ENCODE peak calls at places on chromosomes 11 and 22, in five cellular contexts. One of them, this sample, is unnamed.

GRCh38 chr11:111388842-111389241 is 9.8 kb upstream of the POU2AF1 start:
- DNase-seq in uterus: no peak
- DNase-seq in fibroblast of lung: no peak
- DNase-seq in Peyer's patch: no peak
- DNase-seq in IMR-90: no peak
- DNase-seq in this sample: no peak

GRCh38 chr11:76443254-76443935 is 1.4 kb upstream of the EMSY start:
- DNase-seq in uterus: no peak
- DNase-seq in fibroblast of lung: peak; percentile 2
- DNase-seq in Peyer's patch: no peak
- DNase-seq in IMR-90: no peak
- DNase-seq in this sample: no peak

GRCh38 chr11:125346565-125347260 is 149.4 kb downstream of the FEZ1 start:
- DNase-seq in uterus: no peak
- DNase-seq in fibroblast of lung: no peak
- DNase-seq in Peyer's patch: no peak
- DNase-seq in IMR-90: no peak
- DNase-seq in this sample: no peak

GRCh38 chr11:72662036-72662435 is 12.2 kb downstream of the PDE2A start:
- DNase-seq in uterus: no peak
- DNase-seq in fibroblast of lung: no peak
- DNase-seq in Peyer's patch: no peak
- DNase-seq in IMR-90: no peak
- DNase-seq in this sample: no peak

GRCh38 chr11:130651266-130651855 is 202.9 kb downstream of the ADAMTS15 start:
- DNase-seq in uterus: no peak
- DNase-seq in fibroblast of lung: no peak
- DNase-seq in Peyer's patch: no peak
- DNase-seq in IMR-90: no peak
- DNase-seq in this sample: no peak

GRCh38 chr22:46149998-46150549 is at the start of gene PPARA:
- DNase-seq in uterus: peak; percentile 90
- DNase-seq in fibroblast of lung: peak; percentile 70
- DNase-seq in Peyer's patch: peak; percentile 89
- DNase-seq in IMR-90: peak; percentile 60
- DNase-seq in this sample: peak; percentile 91

GRCh38 chr11:9112075-9112474 is 20.7 kb upstream of the SCUBE2 start:
- DNase-seq in uterus: no peak
- DNase-seq in fibroblast of lung: no peak
- DNase-seq in Peyer's patch: no peak
- DNase-seq in IMR-90: no peak
- DNase-seq in this sample: no peak

GRCh38 chr22:45502215-45503070 is at the start of gene FBLN1:
- DNase-seq in uterus: peak; percentile 84
- DNase-seq in fibroblast of lung: peak; percentile 69
- DNase-seq in Peyer's patch: no peak
- DNase-seq in IMR-90: no peak
- DNase-seq in this sample: peak; percentile 89

GRCh38 chr11:82234256-82234655 is 499.4 kb downstream of the FAM181B start:
- DNase-seq in uterus: no peak
- DNase-seq in fibroblast of lung: no peak
- DNase-seq in Peyer's patch: no peak
- DNase-seq in IMR-90: no peak
- DNase-seq in this sample: no peak

GRCh38 chr22:30890689-30891442 is 77.7 kb downstream of the MORC2 start:
- DNase-seq in uterus: peak; percentile 26
- DNase-seq in fibroblast of lung: peak; percentile 23
- DNase-seq in Peyer's patch: peak; percentile 18
- DNase-seq in IMR-90: peak; percentile 10
- DNase-seq in this sample: peak; percentile 64

GRCh38 chr11:8312966-8313365 is 49.3 kb upstream of the LMO1 start:
- DNase-seq in uterus: no peak
- DNase-seq in fibroblast of lung: no peak
- DNase-seq in Peyer's patch: no peak
- DNase-seq in IMR-90: no peak
- DNase-seq in this sample: no peak

GRCh38 chr11:63961608-63962412 is 12.6 kb upstream of the COX8A start:
- DNase-seq in uterus: no peak
- DNase-seq in fibroblast of lung: peak; percentile 78
- DNase-seq in Peyer's patch: no peak
- DNase-seq in IMR-90: peak; percentile 31
- DNase-seq in this sample: peak; percentile 65

GRCh38 chr11:105609341-105609781 is 512 bp upstream of the GRIA4 start:
- DNase-seq in uterus: no peak
- DNase-seq in fibroblast of lung: peak; percentile 13
- DNase-seq in Peyer's patch: no peak
- DNase-seq in IMR-90: peak; percentile 17
- DNase-seq in this sample: peak; percentile 47

GRCh38 chr11:78364128-78364751 is 53.4 kb downstream of the GAB2 start:
- DNase-seq in uterus: no peak
- DNase-seq in fibroblast of lung: no peak
- DNase-seq in Peyer's patch: no peak
- DNase-seq in IMR-90: no peak
- DNase-seq in this sample: no peak

GRCh38 chr11:10800292-10800691 is 8.4 kb downstream of the EIF4G2 start:
- DNase-seq in uterus: no peak
- DNase-seq in fibroblast of lung: no peak
- DNase-seq in Peyer's patch: no peak
- DNase-seq in IMR-90: no peak
- DNase-seq in this sample: no peak

GRCh38 chr11:1405186-1406020 is 15.7 kb downstream of the BRSK2 start:
- DNase-seq in uterus: no peak
- DNase-seq in fibroblast of lung: no peak
- DNase-seq in Peyer's patch: no peak
- DNase-seq in IMR-90: no peak
- DNase-seq in this sample: no peak

GRCh38 chr11:114219559-114220349 is 76.4 kb upstream of the NNMT start:
- DNase-seq in uterus: no peak
- DNase-seq in fibroblast of lung: peak; percentile 95
- DNase-seq in Peyer's patch: no peak
- DNase-seq in IMR-90: peak; percentile 11
- DNase-seq in this sample: no peak

GRCh38 chr22:30392661-30393321 is 4.0 kb upstream of the SEC14L2 start:
- DNase-seq in uterus: no peak
- DNase-seq in fibroblast of lung: no peak
- DNase-seq in Peyer's patch: no peak
- DNase-seq in IMR-90: no peak
- DNase-seq in this sample: no peak

GRCh38 chr22:19785461-19786263 is 25.1 kb downstream of the TBX1 start:
- DNase-seq in uterus: no peak
- DNase-seq in fibroblast of lung: no peak
- DNase-seq in Peyer's patch: no peak
- DNase-seq in IMR-90: no peak
- DNase-seq in this sample: no peak

GRCh38 chr11:94519478-94520084 is 7.3 kb downstream of the C11orf97 start:
- DNase-seq in uterus: no peak
- DNase-seq in fibroblast of lung: peak; percentile 60
- DNase-seq in Peyer's patch: no peak
- DNase-seq in IMR-90: peak; percentile 49
- DNase-seq in this sample: peak; percentile 51

GRCh38 chr11:133597236-133597635 is 64.9 kb upstream of the OPCML start:
- DNase-seq in uterus: no peak
- DNase-seq in fibroblast of lung: no peak
- DNase-seq in Peyer's patch: no peak
- DNase-seq in IMR-90: no peak
- DNase-seq in this sample: no peak

GRCh38 chr11:111462329-111462728 is 49.9 kb downstream of the BTG4 start:
- DNase-seq in uterus: no peak
- DNase-seq in fibroblast of lung: no peak
- DNase-seq in Peyer's patch: no peak
- DNase-seq in IMR-90: no peak
- DNase-seq in this sample: no peak

GRCh38 chr11:134566311-134566710 is 154.3 kb upstream of the B3GAT1 start:
- DNase-seq in uterus: no peak
- DNase-seq in fibroblast of lung: no peak
- DNase-seq in Peyer's patch: no peak
- DNase-seq in IMR-90: no peak
- DNase-seq in this sample: no peak

GRCh38 chr11:107655607-107656006 is 56.2 kb downstream of the SLN start:
- DNase-seq in uterus: no peak
- DNase-seq in fibroblast of lung: no peak
- DNase-seq in Peyer's patch: no peak
- DNase-seq in IMR-90: no peak
- DNase-seq in this sample: no peak

GRCh38 chr11:95512682-95513081 is 276.9 kb downstream of the FAM76B start:
- DNase-seq in uterus: peak; percentile 73
- DNase-seq in fibroblast of lung: peak; percentile 96
- DNase-seq in Peyer's patch: no peak
- DNase-seq in IMR-90: peak; percentile 88
- DNase-seq in this sample: peak; percentile 70

GRCh38 chr22:29320546-29320945 is 5.0 kb upstream of the RASL10A start:
- DNase-seq in uterus: no peak
- DNase-seq in fibroblast of lung: no peak
- DNase-seq in Peyer's patch: no peak
- DNase-seq in IMR-90: no peak
- DNase-seq in this sample: no peak
- TF ChIP-seq CTCF in uterus: no peak
- TF ChIP-seq CTCF in fibroblast of lung: peak; percentile 18
- TF ChIP-seq CTCF in Peyer's patch: no peak
- TF ChIP-seq CTCF in IMR-90: peak; percentile 22
- TF ChIP-seq CTCF in this sample: no peak

DNA sequence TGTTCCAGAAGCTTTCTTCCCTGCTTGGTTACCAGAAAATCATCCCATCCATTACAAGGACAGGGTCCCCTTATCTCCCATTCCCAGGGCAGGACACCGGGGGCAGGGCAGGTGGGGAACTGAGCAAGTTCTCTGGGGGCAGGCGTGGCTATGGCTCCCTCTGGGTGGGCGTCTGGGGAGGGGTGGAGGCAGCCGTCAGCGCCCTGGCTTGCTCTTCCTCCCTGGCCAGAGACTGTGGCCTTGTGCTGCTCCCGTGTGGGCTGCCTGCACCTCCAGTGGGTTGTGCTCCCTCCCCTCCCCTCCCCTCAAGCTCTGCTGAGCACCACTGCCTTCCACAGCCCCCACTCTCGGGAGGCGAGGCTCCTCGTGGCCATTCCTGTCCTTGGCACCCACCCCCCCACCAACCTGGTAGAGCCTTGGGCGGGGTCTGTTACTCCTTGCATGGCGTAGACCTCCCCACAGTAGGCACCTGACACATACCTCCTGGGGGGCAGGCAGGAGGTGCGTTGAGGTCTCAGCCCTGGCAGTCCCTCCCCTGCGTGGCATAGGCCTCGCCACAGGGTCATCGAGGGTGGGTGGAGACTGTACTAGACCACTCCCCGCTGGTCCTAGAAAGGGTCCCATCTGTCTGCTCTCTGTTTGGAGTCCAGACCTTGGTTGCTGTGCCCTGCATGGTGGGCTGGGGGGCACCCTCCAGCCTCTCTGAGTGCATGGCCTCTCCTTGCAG is 24.2 kb upstream of the PPP6R3 start:
- DNase-seq in uterus: no peak
- DNase-seq in fibroblast of lung: no peak
- DNase-seq in Peyer's patch: no peak
- DNase-seq in IMR-90: no peak
- DNase-seq in this sample: no peak
- H3K36me3 ChIP-seq in uterus: no peaks in the 10 kb centered on the region
- H3K36me3 ChIP-seq in fibroblast of lung: no peaks in the 10 kb centered on the region
- H3K36me3 ChIP-seq in Peyer's patch: no peaks in the 10 kb centered on the region
- H3K36me3 ChIP-seq in IMR-90: peaks cover 43% of the 10 kb centered on the region
- H3K36me3 ChIP-seq in this sample: peaks cover 13% of the 10 kb centered on the region

GRCh38 chr11:6321961-6322362 is 1.7 kb upstream of the CAVIN3 start:
- DNase-seq in uterus: no peak
- DNase-seq in fibroblast of lung: peak; percentile 61
- DNase-seq in Peyer's patch: no peak
- DNase-seq in IMR-90: peak; percentile 82
- DNase-seq in this sample: no peak
- H3K4me1 ChIP-seq in uterus: no peaks in the 10 kb centered on the region
- H3K4me1 ChIP-seq in fibroblast of lung: peaks cover 18% of the 10 kb centered on the region
- H3K4me1 ChIP-seq in Peyer's patch: peaks cover 7% of the 10 kb centered on the region
- H3K4me1 ChIP-seq in IMR-90: peaks cover 15% of the 10 kb centered on the region
- H3K4me1 ChIP-seq in this sample: peaks cover 9% of the 10 kb centered on the region

GRCh38 chr11:11895672-11896071 is 53.9 kb downstream of the USP47 start:
- DNase-seq in uterus: no peak
- DNase-seq in fibroblast of lung: peak; percentile 42
- DNase-seq in Peyer's patch: no peak
- DNase-seq in IMR-90: peak; percentile 10
- DNase-seq in this sample: no peak
- TF ChIP-seq CTCF in uterus: no peak
- TF ChIP-seq CTCF in fibroblast of lung: peak; percentile 30
- TF ChIP-seq CTCF in Peyer's patch: no peak
- TF ChIP-seq CTCF in IMR-90: peak; percentile 26
- TF ChIP-seq CTCF in this sample: peak; percentile 23

DNA sequence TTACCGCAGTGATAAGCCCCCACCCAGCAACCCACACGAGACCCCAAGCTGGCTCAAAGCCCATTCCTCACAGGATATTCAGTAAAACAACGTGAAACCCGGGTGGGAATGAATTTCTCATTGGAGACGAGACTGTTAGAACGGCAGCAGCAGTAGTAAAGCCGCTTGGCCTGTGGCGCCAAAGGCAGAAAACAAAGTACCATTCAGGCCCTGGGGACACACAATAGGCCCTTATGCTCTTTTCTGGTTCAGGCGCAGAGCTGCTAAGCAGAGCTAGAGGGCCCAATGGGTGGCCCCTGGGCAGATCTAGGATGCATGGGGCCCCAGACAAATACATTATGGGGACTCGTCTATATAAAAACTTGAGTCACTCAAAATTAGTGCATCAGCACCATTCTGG is 45.2 kb downstream of the PC start:
- DNase-seq in uterus: no peak
- DNase-seq in fibroblast of lung: no peak
- DNase-seq in Peyer's patch: no peak
- DNase-seq in IMR-90: no peak
- DNase-seq in this sample: no peak
- H3K36me3 ChIP-seq in uterus: no peaks in the 10 kb centered on the region
- H3K36me3 ChIP-seq in fibroblast of lung: no peaks in the 10 kb centered on the region
- H3K36me3 ChIP-seq in Peyer's patch: no peaks in the 10 kb centered on the region
- H3K36me3 ChIP-seq in IMR-90: peaks cover 10% of the 10 kb centered on the region
- H3K36me3 ChIP-seq in this sample: no peaks in the 10 kb centered on the region